ENCODE peak calls at places on chromosomes 16 and 17, in four cellular contexts. One of them, this sample, is unnamed.

GRCh38 chr17:6172642-6173330 is 102.6 kb downstream of the WSCD1 start:
- DNase-seq in non-pigmented ciliary epithelial cell: no peak
- DNase-seq in left colon: no peak
- DNase-seq in COR-L47: no peak
- DNase-seq in this sample: no peak

GRCh38 chr17:42559076-42559475 is 2.9 kb upstream of the COASY start:
- DNase-seq in non-pigmented ciliary epithelial cell: no peak
- DNase-seq in left colon: peak; percentile 48
- DNase-seq in COR-L47: no peak
- DNase-seq in this sample: no peak

GRCh38 chr17:4599505-4600281 is 15.4 kb downstream of the SMTNL2 start:
- DNase-seq in non-pigmented ciliary epithelial cell: no peak
- DNase-seq in left colon: peak; percentile 38
- DNase-seq in COR-L47: peak; percentile 45
- DNase-seq in this sample: no peak

GRCh38 chr16:10828851-10829331 is 10.3 kb upstream of the TVP23A start:
- DNase-seq in non-pigmented ciliary epithelial cell: peak; percentile 4
- DNase-seq in left colon: peak; percentile 84
- DNase-seq in COR-L47: no peak
- DNase-seq in this sample: peak; percentile 89

GRCh38 chr17:70478883-70479282 is 309.6 kb downstream of the KCNJ2 start:
- DNase-seq in non-pigmented ciliary epithelial cell: no peak
- DNase-seq in left colon: no peak
- DNase-seq in COR-L47: no peak
- DNase-seq in this sample: no peak

GRCh38 chr17:74196541-74197310 is 6.8 kb upstream of the RPL38 start:
- DNase-seq in non-pigmented ciliary epithelial cell: no peak
- DNase-seq in left colon: no peak
- DNase-seq in COR-L47: no peak
- DNase-seq in this sample: no peak

GRCh38 chr17:57405486-57406072 is 149.3 kb downstream of the MSI2 start:
- DNase-seq in non-pigmented ciliary epithelial cell: no peak
- DNase-seq in left colon: no peak
- DNase-seq in COR-L47: no peak
- DNase-seq in this sample: no peak

GRCh38 chr17:58329808-58330543 is 1.4 kb upstream of the TSPOAP1 start:
- DNase-seq in non-pigmented ciliary epithelial cell: no peak
- DNase-seq in left colon: no peak
- DNase-seq in COR-L47: no peak
- DNase-seq in this sample: no peak

GRCh38 chr17:80959330-80960036 is 32.2 kb upstream of the CHMP6 start:
- DNase-seq in non-pigmented ciliary epithelial cell: no peak
- DNase-seq in left colon: peak; percentile 88
- DNase-seq in COR-L47: peak; percentile 41
- DNase-seq in this sample: peak; percentile 98

GRCh38 chr17:34301986-34302385 is 16.4 kb downstream of the CCL11 start:
- DNase-seq in non-pigmented ciliary epithelial cell: no peak
- DNase-seq in left colon: no peak
- DNase-seq in COR-L47: no peak
- DNase-seq in this sample: no peak

GRCh38 chr16:67926181-67926742 is 5.4 kb downstream of the CTRL start:
- DNase-seq in non-pigmented ciliary epithelial cell: no peak
- DNase-seq in left colon: no peak
- DNase-seq in COR-L47: peak; percentile 95
- DNase-seq in this sample: no peak

GRCh38 chr17:61401280-61402072 is 1.8 kb downstream of the TBX2 start:
- DNase-seq in non-pigmented ciliary epithelial cell: no peak
- DNase-seq in left colon: no peak
- DNase-seq in COR-L47: no peak
- DNase-seq in this sample: no peak

GRCh38 chr17:73284906-73285602 is 23.4 kb upstream of the CPSF4L start:
- DNase-seq in non-pigmented ciliary epithelial cell: no peak
- DNase-seq in left colon: no peak
- DNase-seq in COR-L47: no peak
- DNase-seq in this sample: no peak

GRCh38 chr16:89581045-89581695 is 5.6 kb downstream of the CPNE7 start:
- DNase-seq in non-pigmented ciliary epithelial cell: peak; percentile 96
- DNase-seq in left colon: no peak
- DNase-seq in COR-L47: no peak
- DNase-seq in this sample: peak; percentile 97

GRCh38 chr16:19700319-19700781 is 17.7 kb downstream of the KNOP1 start:
- DNase-seq in non-pigmented ciliary epithelial cell: no peak
- DNase-seq in left colon: peak; percentile 73
- DNase-seq in COR-L47: peak; percentile 62
- DNase-seq in this sample: no peak

GRCh38 chr16:85086347-85087291 is 25.7 kb downstream of the CIBAR2 start:
- DNase-seq in non-pigmented ciliary epithelial cell: no peak
- DNase-seq in left colon: peak; percentile 81
- DNase-seq in COR-L47: peak; percentile 73
- DNase-seq in this sample: peak; percentile 59

GRCh38 chr16:27452569-27453475 is 50.8 kb downstream of the IL21R start:
- DNase-seq in non-pigmented ciliary epithelial cell: no peak
- DNase-seq in left colon: no peak
- DNase-seq in COR-L47: no peak
- DNase-seq in this sample: no peak

GRCh38 chr17:81429813-81430510 is 34.7 kb downstream of the BAHCC1 start:
- DNase-seq in non-pigmented ciliary epithelial cell: no peak
- DNase-seq in left colon: no peak
- DNase-seq in COR-L47: peak; percentile 81
- DNase-seq in this sample: no peak

GRCh38 chr17:6355196-6355595 is 79.7 kb downstream of the AIPL1 start:
- DNase-seq in non-pigmented ciliary epithelial cell: no peak
- DNase-seq in left colon: no peak
- DNase-seq in COR-L47: no peak
- DNase-seq in this sample: no peak

GRCh38 chr16:1794221-1794871 is 841 bp upstream of the IGFALS start:
- DNase-seq in non-pigmented ciliary epithelial cell: no peak
- DNase-seq in left colon: peak; percentile 17
- DNase-seq in COR-L47: no peak
- DNase-seq in this sample: peak; percentile 49

GRCh38 chr16:23950898-23951297 is 115.1 kb downstream of the PRKCB start:
- DNase-seq in non-pigmented ciliary epithelial cell: no peak
- DNase-seq in left colon: no peak
- DNase-seq in COR-L47: no peak
- DNase-seq in this sample: no peak

GRCh38 chr17:6269474-6269873 is 165.4 kb downstream of the AIPL1 start:
- DNase-seq in non-pigmented ciliary epithelial cell: no peak
- DNase-seq in left colon: no peak
- DNase-seq in COR-L47: no peak
- DNase-seq in this sample: peak; percentile 75

GRCh38 chr16:88685156-88686061 is 898 bp downstream of the SNAI3 start:
- DNase-seq in non-pigmented ciliary epithelial cell: no peak
- DNase-seq in left colon: no peak
- DNase-seq in COR-L47: no peak
- DNase-seq in this sample: peak; percentile 35

GRCh38 chr17:80793851-80794267 is 197.8 kb upstream of the CHMP6 start:
- DNase-seq in non-pigmented ciliary epithelial cell: no peak
- DNase-seq in left colon: no peak
- DNase-seq in COR-L47: no peak
- DNase-seq in this sample: no peak

GRCh38 chr16:19911204-19911603 is 26.6 kb upstream of the GPRC5B start:
- DNase-seq in non-pigmented ciliary epithelial cell: no peak
- DNase-seq in left colon: no peak
- DNase-seq in COR-L47: no peak
- DNase-seq in this sample: no peak

GRCh38 chr16:85342348-85342747 is 230.1 kb upstream of the CIBAR2 start:
- DNase-seq in non-pigmented ciliary epithelial cell: no peak
- DNase-seq in left colon: no peak
- DNase-seq in COR-L47: no peak
- DNase-seq in this sample: no peak

GRCh38 chr17:30961213-30962188 is 9.3 kb upstream of the RNF135 start:
- DNase-seq in non-pigmented ciliary epithelial cell: no peak
- DNase-seq in left colon: no peak
- DNase-seq in COR-L47: no peak
- DNase-seq in this sample: no peak

GRCh38 chr16:83994087-83994486 is 26.0 kb downstream of the NECAB2 start:
- DNase-seq in non-pigmented ciliary epithelial cell: peak; percentile 82
- DNase-seq in left colon: no peak
- DNase-seq in COR-L47: no peak
- DNase-seq in this sample: peak; percentile 11

GRCh38 chr17:65696739-65697394 is 135.4 kb upstream of the AXIN2 start:
- DNase-seq in non-pigmented ciliary epithelial cell: peak; percentile 23
- DNase-seq in left colon: no peak
- DNase-seq in COR-L47: no peak
- DNase-seq in this sample: peak; percentile 48

This sample was measured in myocyte.